ENCODE peak calls at places on chromosomes 3 and 15, in ten cellular contexts. P, S, M, A, D, B, L, G, V and I are unnamed samples.

GRCh38 chr15:76335129-76335850 is 1.3 kb upstream of the ISL2 start:
- DNase-seq in B (no peak), A (no peak), S (no peak), M (peak), L (no peak), V (no peak), D (no peak), G (peak), P (no peak), I (no peak)

GRCh38 chr3:170909129-170909903 is 879 bp upstream of the EIF5A2 start:
- DNase-seq in B (no peak), P (no peak), S (no peak), V (peak), G (no peak), D (no peak), A (peak), M (no peak), L (no peak), I (no peak)

GRCh38 chr3:59064276-59064675 is 14.5 kb upstream of the CFAP20DC start:
- DNase-seq in L (no peak), G (no peak), P (no peak), A (no peak), M (peak), S (no peak), V (no peak), B (no peak), D (no peak), I (no peak)

GRCh38 chr3:187567741-187568140 is 102.5 kb downstream of the SST start:
- DNase-seq in P (no peak), A (peak), V (peak), B (no peak), S (no peak), L (no peak), G (peak), M (no peak), D (no peak), I (no peak)

GRCh38 chr3:195752538-195753331 is 32.0 kb downstream of the MUC20 start:
- DNase-seq in G (peak), M (no peak), D (no peak), S (no peak), L (no peak), P (no peak), A (no peak), B (no peak), V (no peak), I (no peak)

GRCh38 chr3:9503283-9503682 is 50.3 kb downstream of the LHFPL4 start:
- DNase-seq in L (peak), V (peak), P (peak), G (peak), M (peak), A (no peak), B (peak), S (no peak), D (peak), I (peak)

GRCh38 chr3:14124223-14124614 is 451 bp downstream of the CHCHD4 start:
- DNase-seq in M (peak), B (peak), A (no peak), S (peak), G (peak), P (no peak), D (peak), L (no peak), V (no peak), I (no peak)

GRCh38 chr15:31489801-31490646 is 163.4 kb downstream of the KLF13 start:
- DNase-seq in S (no peak), D (no peak), P (no peak), G (peak), B (peak), L (no peak), V (peak), M (peak), A (no peak), I (no peak)

GRCh38 chr3:100330651-100331050 is 3.9 kb upstream of the NIT2 start:
- DNase-seq in A (no peak), B (no peak), M (no peak), S (no peak), G (no peak), D (no peak), L (no peak), V (no peak), P (no peak), I (no peak)

GRCh38 chr3:54056521-54056920 is 65.8 kb upstream of the CACNA2D3 start:
- DNase-seq in S (no peak), B (no peak), M (no peak), P (no peak), G (no peak), D (no peak), L (no peak), V (no peak), A (no peak), I (no peak)

GRCh38 chr3:79521221-79521848 is 246.5 kb downstream of the ROBO1 start:
- DNase-seq in M (no peak), A (no peak), S (no peak), D (no peak), V (peak), L (no peak), P (no peak), G (peak), B (no peak), I (no peak)

GRCh38 chr3:130636480-130637234 is 110.0 kb downstream of the PIK3R4 start:
- DNase-seq in A (no peak), B (no peak), D (no peak), M (no peak), P (no peak), S (no peak), V (no peak), G (no peak), L (no peak), I (no peak)

DNA sequence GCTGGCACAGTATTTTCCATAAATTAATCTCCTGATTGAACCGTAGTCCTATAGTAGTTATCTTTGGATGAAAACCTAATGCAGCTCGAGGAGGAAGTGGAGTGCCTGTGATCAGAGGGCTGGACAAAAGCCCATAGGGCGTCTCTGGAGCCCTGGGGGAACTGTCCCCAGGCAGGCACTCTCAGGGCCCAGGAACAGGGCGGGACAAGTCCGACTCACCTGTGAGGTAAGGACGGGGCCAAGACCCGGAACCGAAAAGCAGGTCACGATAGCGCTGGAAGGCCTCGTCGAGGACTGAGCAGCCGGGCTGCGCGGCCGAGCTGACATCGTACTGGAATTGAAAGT is 341 bp downstream of the HEXA start:
- DNase-seq in P (no peak), S (no peak), M (no peak), V (no peak), A (no peak), L (no peak), G (no peak), D (peak), B (no peak), I (no peak)
- TF ChIP-seq CTCF in P (no peak), S (no peak), M (no peak), V (no peak), A (no peak), L (no peak), G (no peak), D (no peak), B (no peak), I (no peak)

GRCh38 chr3:50235716-50236483 is at the start of gene GNAI2:
- DNase-seq in A (peak), D (peak), M (peak), P (peak), G (peak), V (peak), B (peak), L (peak), S (peak), I (peak)
- TF ChIP-seq CTCF in A (no peak), D (no peak), M (no peak), P (no peak), G (no peak), V (no peak), B (no peak), L (no peak), S (no peak), I (no peak)

GRCh38 chr3:48402281-48402732 is 27.6 kb downstream of the PLXNB1 start:
- DNase-seq in B (peak), M (no peak), S (peak), P (no peak), L (peak), D (peak), A (peak), V (peak), G (no peak), I (peak)

GRCh38 chr3:48405343-48405881 is 24.5 kb downstream of the PLXNB1 start:
- DNase-seq in D (peak), G (no peak), S (no peak), L (peak), A (no peak), B (no peak), M (no peak), V (no peak), P (peak), I (peak)

GRCh38 chr3:48402907-48403306 is 27.0 kb downstream of the PLXNB1 start:
- DNase-seq in V (no peak), S (no peak), B (no peak), D (no peak), M (no peak), A (no peak), L (peak), G (no peak), P (peak), I (peak)

GRCh38 chr3:48404440-48405342 is 25.2 kb downstream of the PLXNB1 start:
- DNase-seq in V (no peak), D (peak), L (no peak), B (no peak), G (no peak), M (no peak), S (peak), A (no peak), P (no peak), I (no peak)

DNA sequence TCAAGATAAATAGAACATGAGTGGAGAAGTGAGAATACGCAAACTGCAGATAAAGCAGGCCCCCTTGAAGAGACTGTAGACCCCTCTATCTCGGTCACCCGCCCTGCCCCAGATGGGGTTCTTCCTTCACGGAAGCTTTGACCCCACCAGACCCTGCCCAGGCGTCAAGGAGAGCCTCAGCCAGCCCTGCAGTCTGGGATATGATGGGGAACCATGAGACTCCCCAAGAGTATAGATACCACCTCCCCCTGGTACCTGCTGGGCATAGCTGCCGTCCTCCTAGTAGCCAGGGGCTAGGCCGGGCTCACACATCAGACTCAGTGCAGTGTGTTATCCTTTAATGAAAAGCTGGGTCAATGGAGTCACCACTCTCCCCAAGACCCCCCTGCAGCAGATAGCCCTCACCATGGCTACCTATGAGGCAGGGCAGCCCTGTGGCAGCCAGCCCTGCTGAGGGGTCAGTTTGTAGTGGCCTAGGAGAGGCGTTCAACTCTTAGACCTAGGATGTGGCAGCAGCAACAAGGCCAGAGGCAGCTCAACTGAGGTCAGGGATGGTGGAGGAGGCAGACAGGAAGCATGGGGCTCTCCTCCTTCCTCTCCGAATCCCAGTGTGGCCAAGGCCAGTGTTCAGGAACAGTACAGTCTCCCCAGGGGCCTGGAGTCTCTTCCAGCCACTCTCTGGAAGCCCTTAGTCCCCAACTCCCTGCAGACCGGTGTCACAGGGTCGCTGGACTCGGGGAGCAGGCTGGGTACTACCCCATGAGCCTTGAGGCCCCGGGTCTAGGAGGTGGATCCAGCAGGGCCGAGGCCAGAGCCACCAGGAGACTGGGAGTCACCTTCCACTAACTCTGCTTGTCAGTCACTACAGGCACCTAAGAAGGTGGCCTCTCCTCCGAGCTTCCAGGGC is 26.1 kb downstream of the PLXNB1 start:
- DNase-seq in S (peak), M (no peak), P (no peak), A (no peak), V (no peak), B (no peak), L (peak), D (no peak), G (no peak), I (peak)
- TF ChIP-seq CTCF in S (no peak), M (no peak), P (no peak), A (no peak), V (no peak), B (no peak), L (no peak), D (no peak), G (no peak), I (no peak)

DNA sequence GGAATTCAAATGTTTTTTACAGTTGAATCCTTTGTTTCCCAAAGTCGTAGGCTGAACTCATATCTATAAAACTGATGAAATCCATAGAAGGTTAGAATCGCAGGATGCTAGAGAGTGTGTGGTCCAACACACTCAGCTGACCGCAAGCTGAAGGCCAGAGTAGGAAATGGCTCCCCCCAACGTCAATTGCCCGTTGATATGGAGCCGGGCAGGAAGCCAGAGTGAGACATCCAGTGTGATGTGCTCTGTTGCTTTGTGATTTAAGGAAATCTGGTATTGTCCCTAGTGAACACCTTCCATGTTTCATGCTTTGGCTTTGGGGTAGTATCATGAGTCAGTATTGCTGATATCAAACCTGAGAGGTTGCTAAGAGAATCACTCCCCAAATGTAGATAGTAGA is 5.8 kb upstream of the MEX3B start:
- DNase-seq in S (no peak), L (no peak), M (no peak), G (no peak), D (peak), B (no peak), V (no peak), A (no peak), P (no peak), I (no peak)
- TF ChIP-seq CTCF in S (no peak), L (no peak), M (no peak), G (peak), D (peak), B (no peak), V (peak), A (no peak), P (no peak), I (no peak)

GRCh38 chr3:30694668-30695067 is 88.3 kb downstream of the TGFBR2 start:
- DNase-seq in A (no peak), S (no peak), D (no peak), P (no peak), B (no peak), G (no peak), M (no peak), V (no peak), L (no peak), I (no peak)

GRCh38 chr3:30692498-30693130 is 86.2 kb downstream of the TGFBR2 start:
- DNase-seq in G (no peak), B (no peak), L (no peak), D (no peak), S (no peak), V (no peak), M (no peak), A (no peak), P (no peak), I (no peak)

GRCh38 chr3:30694148-30694547 is 87.7 kb downstream of the TGFBR2 start:
- DNase-seq in D (no peak), G (no peak), P (no peak), M (no peak), V (no peak), A (no peak), L (no peak), S (no peak), B (no peak), I (no peak)

GRCh38 chr3:30691944-30692343 is 85.5 kb downstream of the TGFBR2 start:
- DNase-seq in L (no peak), M (no peak), G (no peak), D (no peak), P (no peak), V (no peak), B (no peak), S (no peak), A (no peak), I (no peak)

DNA sequence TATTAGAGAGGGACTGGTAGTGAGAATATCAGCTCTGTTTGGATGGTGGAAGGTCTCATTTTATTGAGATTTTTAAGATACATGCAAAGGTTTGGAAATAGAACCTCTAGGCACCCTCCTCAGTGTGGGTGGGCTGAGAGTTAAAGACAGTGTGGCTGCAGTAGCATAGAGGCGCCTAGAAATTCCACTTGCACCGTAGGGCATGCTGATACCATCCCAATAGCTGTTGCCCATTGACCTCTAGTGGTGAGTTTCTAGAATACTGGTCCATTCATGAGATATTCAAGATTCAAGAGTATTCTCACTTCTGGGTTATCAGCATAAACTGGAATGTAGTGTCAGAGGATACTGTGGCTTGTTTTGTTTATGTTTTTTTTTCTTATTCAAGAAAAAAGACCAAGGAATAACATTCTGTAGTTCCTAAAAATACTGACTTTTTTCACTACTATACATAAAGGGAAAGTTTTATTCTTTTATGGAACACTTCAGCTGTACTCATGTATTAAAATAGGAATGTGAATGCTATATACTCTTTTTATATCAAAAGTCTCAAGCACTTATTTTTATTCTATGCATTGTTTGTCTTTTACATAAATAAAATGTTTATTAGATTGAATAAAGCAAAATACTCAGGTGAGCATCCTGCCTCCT is 87.2 kb downstream of the TGFBR2 start:
- DNase-seq in L (no peak), B (peak), S (no peak), G (peak), V (peak), D (peak), P (no peak), A (no peak), M (peak), I (no peak)
- TF ChIP-seq CTCF in L (peak), B (peak), S (peak), G (peak), V (peak), D (peak), P (no peak), A (peak), M (peak), I (peak)

DNA sequence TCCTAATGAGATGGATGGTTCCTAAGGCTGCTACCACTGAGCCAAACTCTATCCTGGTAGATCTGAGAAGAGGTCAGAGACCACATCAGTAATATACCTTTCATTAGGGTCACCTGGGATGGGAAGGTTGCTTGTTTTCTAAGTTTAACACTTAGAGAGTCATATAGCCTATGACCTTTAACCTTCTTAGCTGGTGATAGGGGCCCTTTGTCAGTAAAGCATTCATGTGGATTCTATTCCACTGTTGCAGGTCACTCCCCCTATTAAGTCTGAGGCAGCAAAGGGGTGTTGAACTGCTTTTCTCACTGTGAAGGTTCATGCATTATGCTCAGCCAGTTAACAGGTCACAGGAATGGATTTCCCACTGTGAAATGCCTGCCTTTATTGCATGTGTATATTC is 6.1 kb upstream of the ZNF609 start:
- DNase-seq in G (no peak), M (no peak), A (no peak), S (no peak), D (no peak), V (no peak), L (no peak), P (no peak), B (no peak), I (no peak)
- TF ChIP-seq CTCF in G (no peak), M (no peak), A (no peak), S (no peak), D (no peak), V (no peak), L (no peak), P (no peak), B (no peak), I (no peak)

GRCh38 chr3:64561503-64561810 is 126.3 kb downstream of the ADAMTS9 start:
- DNase-seq in P (no peak), M (no peak), L (peak), G (no peak), D (no peak), V (no peak), S (peak), B (no peak), A (no peak), I (no peak)

GRCh38 chr3:64563776-64564175 is 124.0 kb downstream of the ADAMTS9 start:
- DNase-seq in A (no peak), P (no peak), M (no peak), V (no peak), B (no peak), G (peak), L (no peak), S (no peak), D (no peak), I (no peak)

GRCh38 chr3:64559658-64560057 is 128.1 kb downstream of the ADAMTS9 start:
- DNase-seq in S (no peak), A (peak), G (no peak), B (no peak), D (no peak), M (no peak), L (no peak), V (no peak), P (no peak), I (no peak)

GRCh38 chr3:64555351-64555750 is 132.4 kb downstream of the ADAMTS9 start:
- DNase-seq in L (no peak), V (no peak), B (no peak), D (no peak), G (no peak), A (no peak), S (no peak), M (no peak), P (no peak), I (no peak)

DNA sequence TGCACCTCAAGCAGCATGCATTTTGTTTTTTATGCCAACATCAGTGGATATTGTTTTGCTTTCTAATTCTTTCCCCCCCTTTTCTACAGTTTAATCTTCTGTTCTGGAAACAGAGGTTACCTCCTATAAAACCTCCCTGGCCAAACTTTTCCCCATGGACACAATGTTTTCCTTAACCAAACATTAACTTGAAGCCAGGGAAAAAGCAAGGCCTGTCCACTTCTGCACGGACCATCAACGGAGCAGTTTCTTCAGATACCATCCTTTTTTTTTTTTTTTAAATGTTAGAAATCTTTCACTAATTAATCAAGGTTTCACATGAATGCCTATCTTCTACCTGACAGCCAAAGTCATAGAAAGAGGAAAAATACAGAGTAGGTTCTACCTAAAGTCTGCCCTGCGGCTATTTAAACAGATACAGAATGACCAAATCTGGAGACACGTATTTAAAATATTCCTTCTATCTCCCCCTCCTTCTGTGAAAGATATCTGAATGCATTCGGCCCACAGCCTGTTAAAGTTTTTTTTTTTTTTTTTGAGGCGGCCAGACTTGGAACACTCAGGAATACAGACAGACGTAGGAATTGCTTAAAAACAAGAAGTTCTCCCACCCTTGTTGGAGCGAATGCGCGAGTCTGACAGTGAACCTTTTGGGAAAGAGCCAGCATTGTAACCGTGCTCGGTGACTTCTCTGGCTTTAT is 126.8 kb downstream of the ADAMTS9 start:
- DNase-seq in B (no peak), V (no peak), A (no peak), L (no peak), G (no peak), P (no peak), M (no peak), D (no peak), S (no peak), I (no peak)
- TF ChIP-seq CTCF in B (no peak), V (no peak), A (no peak), L (no peak), G (no peak), P (no peak), M (no peak), D (no peak), S (no peak), I (no peak)